ENCODE peak calls at places on chromosomes 11 and 22, in five cellular contexts. V, A, C, D and G are unnamed samples.

GRCh38 chr11:118917488-118918127 is 8.1 kb downstream of the BCL9L start:
- DNase-seq in A (peak), C (peak), V (no peak), D (peak), G (peak)

GRCh38 chr11:126115820-126116319 is 53.2 kb upstream of the CDON start:
- DNase-seq in V (no peak), D (peak), A (peak), C (peak), G (peak)

GRCh38 chr11:2464451-2465165 is 19.8 kb downstream of the KCNQ1 start:
- DNase-seq in A (no peak), C (no peak), V (no peak), D (no peak), G (no peak)

GRCh38 chr11:122100222-122101080 is 15.6 kb downstream of the BLID start:
- DNase-seq in C (peak), A (no peak), V (no peak), D (no peak), G (peak)

GRCh38 chr22:35039625-35040024 is 26.3 kb upstream of the ISX start:
- DNase-seq in V (no peak), D (no peak), A (no peak), C (no peak), G (no peak)

GRCh38 chr22:49856343-49856742 is 2.7 kb downstream of the ZBED4 start:
- DNase-seq in C (no peak), D (no peak), A (no peak), V (no peak), G (no peak)

GRCh38 chr22:42180349-42180842 is 49.8 kb upstream of the CYP2D6 start:
- DNase-seq in D (no peak), A (no peak), V (no peak), C (no peak), G (no peak)

GRCh38 chr11:127789887-127790286 is 789.3 kb upstream of the KIRREL3 start:
- DNase-seq in A (peak), C (no peak), D (peak), V (no peak), G (no peak)

GRCh38 chr11:12293486-12293885 is 83.9 kb upstream of the PARVA start:
- DNase-seq in A (no peak), V (no peak), C (no peak), D (no peak), G (no peak)

GRCh38 chr22:38843716-38844660 is at the start of gene NPTXR:
- DNase-seq in V (no peak), A (peak), D (peak), C (peak), G (no peak)

GRCh38 chr22:43820671-43821305 is 8.7 kb upstream of the EFCAB6 start:
- DNase-seq in C (no peak), D (peak), A (no peak), V (no peak), G (no peak)

GRCh38 chr11:72805214-72805613 is 9.0 kb upstream of the ATG16L2 start:
- DNase-seq in C (no peak), V (no peak), D (no peak), A (no peak), G (no peak)

GRCh38 chr11:133836076-133836548 is 9.2 kb downstream of the SPATA19 start:
- DNase-seq in C (no peak), A (no peak), V (no peak), D (no peak), G (no peak)

GRCh38 chr11:65639623-65640482 is 2.0 kb downstream of the SIPA1 start:
- DNase-seq in C (no peak), V (no peak), A (peak), D (no peak), G (no peak)

GRCh38 chr11:57729479-57729878 is 11.8 kb upstream of the SELENOH start:
- DNase-seq in C (no peak), V (no peak), A (no peak), D (no peak), G (no peak)

GRCh38 chr22:39266398-39267030 is 21.7 kb upstream of the PDGFB start:
- DNase-seq in D (no peak), A (no peak), C (no peak), V (no peak), G (no peak)

GRCh38 chr11:92827132-92827531 is 142.3 kb upstream of the MTNR1B start:
- DNase-seq in C (no peak), A (no peak), V (no peak), D (peak), G (no peak)

GRCh38 chr11:28621648-28622215 is 513.5 kb downstream of the METTL15 start:
- DNase-seq in D (no peak), C (no peak), V (no peak), A (peak), G (peak)

GRCh38 chr22:50179937-50180726 is 5.6 kb upstream of the TRABD start:
- DNase-seq in A (no peak), D (no peak), C (no peak), V (no peak), G (no peak)

GRCh38 chr11:88103337-88104206 is 71.7 kb downstream of the RAB38 start:
- DNase-seq in A (peak), D (peak), C (no peak), V (peak), G (no peak)

GRCh38 chr11:62889484-62890437 is 9.1 kb downstream of the SLC3A2 start:
- DNase-seq in A (peak), V (no peak), C (no peak), D (no peak), G (no peak)

GRCh38 chr22:39808087-39808486 is 85.5 kb downstream of the ENTHD1 start:
- DNase-seq in V (peak), A (peak), C (no peak), D (no peak), G (no peak)

GRCh38 chr11:122173074-122173450 is 57.0 kb upstream of the BLID start:
- DNase-seq in D (no peak), C (no peak), A (no peak), V (no peak), G (no peak)

GRCh38 chr22:42991010-42991651 is 23.8 kb downstream of the PACSIN2 start:
- DNase-seq in D (no peak), A (no peak), C (no peak), V (no peak), G (no peak)

GRCh38 chr11:45766469-45766868 is 38.5 kb upstream of the SLC35C1 start:
- DNase-seq in C (no peak), V (no peak), D (no peak), A (no peak), G (no peak)

GRCh38 chr22:27905638-27906037 is 13.4 kb downstream of the PITPNB start:
- DNase-seq in C (no peak), D (no peak), A (no peak), V (no peak), G (no peak)

GRCh38 chr11:60589611-60590010 is 74.4 kb downstream of the MS4A13 start:
- DNase-seq in C (no peak), A (no peak), D (no peak), V (no peak), G (no peak)

GRCh38 chr22:32080904-32081303 is 37.8 kb downstream of the SLC5A1 start:
- DNase-seq in V (peak), D (peak), A (peak), C (no peak), G (peak)

GRCh38 chr11:67492801-67493547 is 10.1 kb downstream of the AIP start:
- DNase-seq in C (no peak), A (no peak), V (no peak), D (no peak), G (no peak)

GRCh38 chr11:115469361-115469760 is 34.9 kb downstream of the CADM1 start:
- DNase-seq in C (no peak), D (no peak), A (no peak), V (no peak), G (no peak)

GRCh38 chr11:73204711-73205121 is 13.4 kb upstream of the P2RY2 start:
- DNase-seq in V (no peak), C (peak), A (no peak), D (no peak), G (no peak)

GRCh38 chr11:19367051-19367709 is 126.4 kb upstream of the E2F8 start:
- DNase-seq in D (no peak), A (no peak), C (no peak), V (no peak), G (no peak)

GRCh38 chr11:126158054-126158791 is 53.2 kb downstream of the RPUSD4 start:
- DNase-seq in A (no peak), V (no peak), D (no peak), C (no peak), G (no peak)

GRCh38 chr11:43554148-43554473 is 126.4 kb upstream of the HSD17B12 start:
- DNase-seq in V (no peak), A (no peak), C (no peak), D (no peak), G (no peak)